ENCODE peak calls at places on chromosomes 1 and 21, in ten cellular contexts. T is cardiac muscle cell, Z is fibroblast of lung, J is psoas muscle, Q is nephron progenitor cell, F is foreskin fibroblast, E is RWPE1, G is heart left ventricle, P is vagina, S is epithelial cell of esophagus. V is an unnamed sample.

GRCh38 chr21:44370027-44370735 is 16.8 kb downstream of the TRPM2 start:
- DNase-seq in T (peak; percentile 82), Z (peak; percentile 37), J (peak; percentile 40), Q (peak; percentile 83), F (peak; percentile 56), E (peak; percentile 73), G (peak; percentile 4), P (no peak), S (peak; percentile 28), V (peak; percentile 21)

GRCh38 chr1:67853704-67854103 is 20.4 kb upstream of the GNG12 start:
- DNase-seq in T (peak; percentile 78), Z (peak; percentile 88), J (peak; percentile 27), Q (peak; percentile 74), F (peak; percentile 69), E (peak; percentile 70), G (peak; percentile 45), P (no peak), S (peak; percentile 76), V (peak; percentile 83)

GRCh38 chr1:1351511-1352427 is 2.6 kb upstream of the DVL1 start:
- DNase-seq in T (peak; percentile 32), Z (peak; percentile 55), J (peak; percentile 71), Q (peak; percentile 61), F (peak; percentile 67), E (no peak), G (peak; percentile 70), P (no peak), S (no peak), V (no peak)

GRCh38 chr1:209926045-209926444 is 12.0 kb upstream of the SYT14 start:
- DNase-seq in T (no peak), Z (peak; percentile 98), J (no peak), Q (no peak), F (peak; percentile 69), E (peak; percentile 26), G (no peak), P (no peak), S (peak; percentile 65), V (no peak)

GRCh38 chr1:210232524-210233215 is at the start of gene SERTAD4:
- DNase-seq in T (peak; percentile 63), Z (peak; percentile 53), J (peak; percentile 34), Q (peak; percentile 57), F (no peak), E (peak; percentile 64), G (peak; percentile 35), P (no peak), S (peak; percentile 96), V (peak; percentile 82)

GRCh38 chr1:52669696-52670095 is 28.5 kb downstream of the COA7 start:
- DNase-seq in T (no peak), Z (peak; percentile 58), J (no peak), Q (no peak), F (peak; percentile 34), E (no peak), G (no peak), P (no peak), S (peak; percentile 29), V (no peak)

GRCh38 chr1:17498214-17498613 is 41.3 kb upstream of the ARHGEF10L start:
- DNase-seq in T (no peak), Z (no peak), J (no peak), Q (no peak), F (no peak), E (no peak), G (no peak), P (no peak), S (no peak), V (no peak)

GRCh38 chr1:76470166-76470565 is 395.6 kb downstream of the ST6GALNAC3 start:
- DNase-seq in T (no peak), Z (no peak), J (no peak), Q (no peak), F (no peak), E (no peak), G (no peak), P (no peak), S (no peak), V (no peak)

GRCh38 chr1:231442735-231443134 is 20.6 kb upstream of the EGLN1 start:
- DNase-seq in T (no peak), Z (peak; percentile 12), J (no peak), Q (no peak), F (peak; percentile 12), E (no peak), G (no peak), P (no peak), S (no peak), V (no peak)

GRCh38 chr1:204725821-204726448 is 40.4 kb upstream of the LRRN2 start:
- DNase-seq in T (no peak), Z (peak; percentile 9), J (no peak), Q (no peak), F (no peak), E (peak; percentile 73), G (no peak), P (no peak), S (peak; percentile 76), V (no peak)

GRCh38 chr1:30611741-30612309 is 111.6 kb downstream of the MATN1 start:
- DNase-seq in T (peak; percentile 65), Z (no peak), J (no peak), Q (peak; percentile 62), F (no peak), E (no peak), G (no peak), P (peak; percentile 49), S (no peak), V (no peak)

GRCh38 chr1:234954613-234955012 is 174.0 kb downstream of the TOMM20 start:
- DNase-seq in T (no peak), Z (no peak), J (no peak), Q (no peak), F (no peak), E (no peak), G (no peak), P (no peak), S (no peak), V (no peak)

GRCh38 chr1:234957330-234958065 is 171.1 kb downstream of the TOMM20 start:
- DNase-seq in T (no peak), Z (peak; percentile 98), J (no peak), Q (peak; percentile 68), F (peak; percentile 89), E (peak; percentile 80), G (no peak), P (no peak), S (peak; percentile 48), V (peak; percentile 87)

GRCh38 chr1:234956821-234957329 is 171.8 kb downstream of the TOMM20 start:
- DNase-seq in T (no peak), Z (no peak), J (no peak), Q (peak; percentile 63), F (no peak), E (no peak), G (no peak), P (peak; percentile 58), S (no peak), V (no peak)

GRCh38 chr1:234953655-234954420 is 174.8 kb downstream of the TOMM20 start:
- DNase-seq in T (no peak), Z (no peak), J (no peak), Q (no peak), F (no peak), E (no peak), G (no peak), P (no peak), S (no peak), V (no peak)

DNA sequence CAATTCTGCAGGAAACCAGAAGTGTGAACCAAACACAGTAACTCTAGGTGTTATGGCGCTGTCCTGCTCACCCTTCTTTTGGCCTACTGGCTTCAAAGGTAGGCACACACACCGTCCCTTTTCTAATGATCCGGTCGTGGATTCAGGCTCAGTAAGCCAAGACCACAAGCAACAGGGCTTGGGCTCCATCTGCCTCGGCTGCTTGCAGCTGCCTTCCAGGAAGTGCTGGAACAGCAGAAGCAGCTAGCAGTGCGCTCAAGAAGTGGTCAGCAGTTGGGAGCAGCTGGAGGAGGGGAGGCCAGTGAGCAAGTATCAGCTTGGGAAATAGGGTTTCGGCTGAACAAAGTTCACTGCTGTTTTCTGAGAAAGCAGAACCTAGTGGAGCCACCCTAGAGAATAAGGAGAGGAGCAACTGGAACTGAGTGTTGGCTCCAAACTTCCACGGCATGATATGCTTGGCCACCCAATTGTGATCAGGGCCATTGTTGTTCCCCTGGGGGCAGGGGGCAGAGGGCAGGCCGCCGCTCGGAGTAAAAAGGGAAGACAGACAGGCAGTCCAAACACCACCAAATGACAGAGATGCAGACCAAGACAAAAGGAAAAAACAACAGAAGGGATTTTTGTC is 173.4 kb downstream of the TOMM20 start:
- DNase-seq in T (no peak), Z (peak; percentile 66), J (peak; percentile 68), Q (peak; percentile 62), F (no peak), E (no peak), G (peak; percentile 85), P (no peak), S (no peak), V (no peak)
- TF ChIP-seq CTCF in T (no peak), Z (no peak), J (no peak), Q (no peak), F (no peak), E (no peak), G (no peak), P (no peak), S (no peak), V (no peak)

DNA sequence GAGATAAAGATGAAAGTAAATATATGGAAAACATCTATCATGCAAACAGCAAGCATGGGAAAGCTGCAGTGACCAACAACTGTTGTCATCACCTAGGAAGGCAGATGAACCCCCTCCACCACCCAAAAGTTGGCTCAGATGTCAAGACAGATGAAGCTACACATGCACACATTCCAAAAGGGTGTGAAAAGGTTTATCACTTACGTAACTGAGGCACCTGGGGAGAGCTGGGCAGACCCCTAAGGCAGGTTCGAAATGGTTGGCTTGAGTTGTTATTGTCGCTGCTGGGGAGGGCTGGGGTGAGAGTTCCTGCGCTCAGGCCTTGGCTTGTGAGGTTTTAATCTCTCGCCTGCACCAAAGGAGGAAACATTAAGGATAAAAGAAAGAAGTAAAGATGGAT is 355.1 kb upstream of the CHRM3 start:
- DNase-seq in T (no peak), Z (no peak), J (no peak), Q (no peak), F (no peak), E (no peak), G (no peak), P (no peak), S (no peak), V (no peak)
- TF ChIP-seq CTCF in T (no peak), Z (no peak), J (no peak), Q (no peak), F (no peak), E (no peak), G (no peak), P (no peak), S (no peak), V (no peak)

DNA sequence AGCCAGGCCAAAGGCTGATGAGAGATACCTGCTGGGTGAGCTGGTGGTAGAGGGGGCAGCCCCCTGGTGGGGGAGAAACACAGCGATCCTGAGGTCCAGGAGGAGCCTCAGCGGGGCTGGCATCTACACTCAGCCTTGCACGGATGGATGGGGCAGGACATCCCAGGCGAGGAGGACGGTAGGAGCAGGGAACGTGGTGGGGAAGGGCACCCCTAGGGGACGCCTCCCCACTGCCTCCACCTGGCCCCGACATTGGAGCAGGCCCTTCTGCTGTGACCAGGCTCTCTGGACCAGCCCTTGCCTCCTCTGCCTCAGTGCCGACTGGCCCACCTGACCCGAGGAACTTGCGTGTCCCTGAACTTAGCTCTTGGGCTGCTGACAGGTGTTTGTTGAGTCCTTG is 6.4 kb upstream of the MMEL1 start:
- DNase-seq in T (no peak), Z (no peak), J (no peak), Q (no peak), F (no peak), E (no peak), G (no peak), P (no peak), S (no peak), V (no peak)
- TF ChIP-seq CTCF in T (no peak), Z (no peak), J (no peak), Q (no peak), F (no peak), E (no peak), G (no peak), P (no peak), S (no peak), V (no peak)

GRCh38 chr1:45843474-45843905 is 40.1 kb downstream of the MAST2 start:
- DNase-seq in T (no peak), Z (peak; percentile 61), J (no peak), Q (no peak), F (no peak), E (peak; percentile 4), G (no peak), P (no peak), S (peak; percentile 10), V (no peak)
- TF ChIP-seq CTCF in T (peak; percentile 39), Z (peak; percentile 18), J (peak; percentile 22), Q (no peak), F (peak; percentile 19), E (peak; percentile 36), G (peak; percentile 37), P (no peak), S (no peak), V (no peak)

V was measured in Calu3.